ENCODE peak calls at places on chromosomes 6 and 20, in four cellular contexts. P, G, T and L are unnamed samples.

GRCh38 chr6:48472121-48472520 is 361.1 kb upstream of the PTCHD4 start:
- DNase-seq in T (no peak), G (no peak), P (no peak), L (no peak)

GRCh38 chr6:27761391-27761790 is 150.8 kb downstream of the OR2B2 start:
- DNase-seq in G (no peak), P (no peak), T (no peak), L (no peak)

GRCh38 chr6:33880104-33880678 is 76.4 kb upstream of the MLN start:
- DNase-seq in P (no peak), G (no peak), T (no peak), L (no peak)

GRCh38 chr20:37564388-37565133 is 36.9 kb upstream of the BLCAP start:
- DNase-seq in T (peak), P (peak), G (peak), L (peak)

GRCh38 chr6:32439708-32440214 is at the start of gene HLA-DRA:
- DNase-seq in G (peak), P (no peak), T (peak), L (peak)

GRCh38 chr6:16282370-16282769 is 44.0 kb downstream of the GMPR start:
- DNase-seq in G (no peak), P (no peak), T (no peak), L (no peak)

GRCh38 chr6:35687658-35688604 is 784 bp downstream of the FKBP5 start:
- DNase-seq in G (peak), P (peak), T (peak), L (peak)

GRCh38 chr6:25369043-25369442 is 89.9 kb downstream of the CARMIL1 start:
- DNase-seq in T (no peak), G (peak), P (peak), L (no peak)

GRCh38 chr6:136030131-136030530 is 178.6 kb downstream of the PDE7B start:
- DNase-seq in P (no peak), G (no peak), T (no peak), L (no peak)

GRCh38 chr6:22622390-22622789 is 53.0 kb downstream of the HDGFL1 start:
- DNase-seq in T (no peak), G (no peak), P (no peak), L (peak)

GRCh38 chr20:62832951-62833391 is 16.1 kb downstream of the COL9A3 start:
- DNase-seq in P (no peak), G (no peak), T (no peak), L (no peak)

GRCh38 chr20:59627298-59627697 is 23.0 kb downstream of the PHACTR3 start:
- DNase-seq in T (no peak), G (no peak), P (no peak), L (no peak)

GRCh38 chr20:10447028-10447427 is 11.9 kb downstream of the SLX4IP start:
- DNase-seq in T (peak), G (no peak), P (no peak), L (peak)

GRCh38 chr20:22524393-22525015 is 59.9 kb downstream of the FOXA2 start:
- DNase-seq in P (no peak), T (no peak), G (no peak), L (no peak)

GRCh38 chr6:22142931-22143330 is 153.9 kb downstream of the PRL start:
- DNase-seq in T (no peak), P (no peak), G (no peak), L (peak)

GRCh38 chr6:74480561-74480960 is 725.3 kb downstream of the COL12A1 start:
- DNase-seq in G (no peak), P (no peak), T (no peak), L (no peak)

GRCh38 chr6:137811121-137811911 is 55.7 kb upstream of the TNFAIP3 start:
- DNase-seq in G (peak), T (no peak), P (peak), L (peak)

GRCh38 chr6:803191-803977 is 110.4 kb upstream of the EXOC2 start:
- DNase-seq in G (no peak), T (no peak), P (no peak), L (no peak)

GRCh38 chr6:160462551-160463109 is 114.5 kb downstream of the SLC22A3 start:
- DNase-seq in T (no peak), P (no peak), G (no peak), L (peak)

GRCh38 chr6:101114703-101115102 is 233.6 kb upstream of the ASCC3 start:
- DNase-seq in P (no peak), T (peak), G (no peak), L (no peak)

GRCh38 chr6:43790031-43790430 is 20.0 kb downstream of the VEGFA start:
- DNase-seq in G (peak), T (no peak), P (peak), L (no peak)

GRCh38 chr6:112475083-112475482 is 128.0 kb downstream of the RFPL4B start:
- DNase-seq in T (no peak), P (no peak), G (no peak), L (no peak)

GRCh38 chr20:39025883-39026282 is 63.7 kb downstream of the DHX35 start:
- DNase-seq in P (no peak), G (no peak), T (no peak), L (no peak)

GRCh38 chr6:16205377-16206144 is 32.8 kb upstream of the GMPR start:
- DNase-seq in P (no peak), T (peak), G (peak), L (peak)

GRCh38 chr20:1804129-1804503 is 91.1 kb upstream of the SIRPA start:
- DNase-seq in P (no peak), T (no peak), G (no peak), L (no peak)

GRCh38 chr6:2196079-2196679 is 49.2 kb downstream of the GMDS start:
- DNase-seq in T (peak), G (no peak), P (no peak), L (peak)

GRCh38 chr6:13760948-13761347 is 49.3 kb upstream of the RANBP9 start:
- DNase-seq in T (no peak), P (no peak), G (no peak), L (no peak)
- H3K27ac ChIP-seq in T (no peak), P (peak), G (peak), L (no peak)

GRCh38 chr6:73391735-73392134 is 2.9 kb upstream of the DDX43 start:
- DNase-seq in T (no peak), P (no peak), G (no peak), L (no peak)

GRCh38 chr6:73395875-73396274 is 1.2 kb downstream of the DDX43 start:
- DNase-seq in G (no peak), T (no peak), P (no peak), L (no peak)

GRCh38 chr6:73389854-73390253 is 4.8 kb upstream of the DDX43 start:
- DNase-seq in G (no peak), T (no peak), P (no peak), L (no peak)

GRCh38 chr6:73393278-73393677 is 1.4 kb upstream of the DDX43 start:
- DNase-seq in T (no peak), P (no peak), G (no peak), L (no peak)

GRCh38 chr6:73394577-73395354 is at the start of gene DDX43:
- DNase-seq in G (peak), P (peak), T (no peak), L (peak)
- H3K4me3 ChIP-seq in G (peak), P (peak), T (no peak), L (peak)

GRCh38 chr6:142297996-142298753 is 3.6 kb upstream of the ADGRG6 start:
- DNase-seq in T (peak), P (no peak), G (no peak), L (peak)

GRCh38 chr6:142301421-142302391 is at the start of gene ADGRG6:
- DNase-seq in P (peak), T (peak), G (peak), L (peak)

GRCh38 chr6:142302427-142303190 is 802 bp downstream of the ADGRG6 start:
- DNase-seq in P (no peak), G (no peak), T (no peak), L (peak)

GRCh38 chr6:142300758-142301251 is 1.0 kb upstream of the ADGRG6 start:
- DNase-seq in T (peak), P (no peak), G (no peak), L (peak)

DNA sequence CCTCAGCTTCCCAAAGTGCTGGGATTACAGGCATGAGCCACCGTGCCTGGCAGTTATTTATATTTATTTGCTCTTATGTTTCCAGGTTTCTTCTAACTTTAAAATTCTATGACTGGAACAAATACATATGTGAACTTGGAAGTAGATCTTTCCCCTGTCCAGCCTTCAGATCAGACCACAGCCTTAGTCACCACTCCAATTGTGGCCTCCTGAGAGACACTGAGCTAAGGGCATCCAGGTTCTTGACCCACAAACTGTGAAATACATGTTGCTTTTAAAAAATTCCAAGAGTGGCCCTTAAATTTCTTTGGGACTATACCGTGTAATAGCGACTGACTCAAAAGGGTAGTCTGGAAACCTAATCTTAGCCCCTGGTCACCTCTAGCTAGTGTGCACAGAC is 1.5 kb upstream of the ADGRG6 start:
- DNase-seq in G (no peak), P (no peak), T (no peak), L (no peak)
- H3K27ac ChIP-seq in G (no peak), P (no peak), T (no peak), L (peak)

DNA sequence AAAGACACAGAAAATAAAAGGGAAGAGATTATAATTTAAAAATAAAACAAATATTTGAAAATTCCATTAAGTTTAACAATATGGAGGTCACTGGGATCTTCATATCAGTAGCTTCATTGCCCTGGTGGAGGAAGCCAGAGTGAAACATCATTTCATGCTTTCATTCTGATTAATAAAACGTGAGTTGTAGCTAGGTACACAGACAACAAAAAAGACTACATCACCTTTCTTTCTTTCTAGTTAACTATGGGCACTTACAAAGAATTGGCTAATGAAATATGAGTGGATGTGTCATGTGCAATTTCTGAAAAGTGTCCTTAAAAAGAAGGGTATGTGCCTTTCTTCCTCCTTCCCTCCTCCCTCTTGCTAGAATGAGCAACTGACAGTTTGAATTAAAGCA is 3.5 kb downstream of the SERAC1 start:
- DNase-seq in P (no peak), T (no peak), G (no peak), L (no peak)
- H3K4me3 ChIP-seq in P (no peak), T (no peak), G (no peak), L (no peak)

GRCh38 chr6:124961468-124961783 is 811 bp upstream of the RNF217 start:
- DNase-seq in G (no peak), T (no peak), P (no peak), L (no peak)

GRCh38 chr6:124962617-124963415 is 579 bp downstream of the RNF217 start:
- DNase-seq in T (peak), P (peak), G (peak), L (peak)

GRCh38 chr6:124958759-124959354 is 3.4 kb upstream of the RNF217 start:
- DNase-seq in T (peak), G (no peak), P (no peak), L (peak)

GRCh38 chr6:124961784-124962611 is at the start of gene RNF217:
- DNase-seq in G (peak), P (peak), T (peak), L (peak)

DNA sequence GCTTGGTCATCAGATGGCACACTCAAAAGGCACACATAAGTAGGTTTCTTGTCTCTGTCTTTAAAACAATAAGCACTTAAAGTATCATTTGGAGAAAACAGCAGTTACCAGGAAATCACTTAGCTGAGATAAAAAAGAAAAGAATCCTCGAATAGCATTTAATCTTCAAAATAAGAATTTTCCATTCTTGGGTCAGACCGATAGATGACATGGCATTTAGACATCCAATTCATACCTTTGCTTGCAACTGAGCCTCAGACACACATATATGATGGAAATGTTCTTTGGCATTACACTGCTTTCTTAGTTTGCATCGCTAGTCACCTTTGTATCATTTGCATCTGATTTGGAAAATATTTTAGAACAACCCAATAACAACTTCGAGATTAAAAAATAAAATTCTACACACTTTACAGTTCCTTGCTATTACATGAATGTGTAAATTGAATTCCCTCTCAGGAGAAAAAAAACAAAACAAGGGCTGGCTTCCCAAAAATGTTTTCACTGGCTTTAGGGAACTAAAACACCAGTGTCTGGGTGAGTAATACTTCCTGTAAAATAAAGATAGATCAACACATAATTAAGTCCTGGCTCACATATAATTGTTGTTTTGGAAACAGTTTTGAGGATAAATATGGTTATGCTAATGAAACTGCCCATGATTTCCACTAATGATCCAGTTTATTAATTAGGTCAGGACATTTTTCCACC is 1.3 kb upstream of the RNF217 start:
- DNase-seq in T (no peak), P (no peak), G (no peak), L (peak)
- H3K27ac ChIP-seq in T (peak), P (peak), G (peak), L (peak)

GRCh38 chr20:53942121-53942816 is 128.1 kb downstream of the BCAS1 start:
- DNase-seq in G (no peak), P (no peak), T (no peak), L (peak)

GRCh38 chr20:53940356-53940694 is 130.1 kb downstream of the BCAS1 start:
- DNase-seq in P (no peak), T (no peak), G (no peak), L (no peak)

GRCh38 chr20:53942973-53943372 is 127.4 kb downstream of the BCAS1 start:
- DNase-seq in G (no peak), T (no peak), P (no peak), L (no peak)

GRCh38 chr20:53940883-53941546 is 129.4 kb downstream of the BCAS1 start:
- DNase-seq in P (peak), G (no peak), T (no peak), L (peak)

GRCh38 chr20:53941680-53942079 is 128.7 kb downstream of the BCAS1 start:
- DNase-seq in G (no peak), T (no peak), P (no peak), L (no peak)
- H3K4me3 ChIP-seq in G (no peak), T (no peak), P (peak), L (no peak)

GRCh38 chr20:9441948-9442347 is 72.4 kb upstream of the LAMP5 start:
- DNase-seq in T (no peak), P (no peak), G (no peak), L (no peak)
- H3K27ac ChIP-seq in T (no peak), P (no peak), G (no peak), L (no peak)

GRCh38 chr20:20709858-20710257 is 2.6 kb downstream of the RALGAPA2 start:
- DNase-seq in T (no peak), P (no peak), G (no peak), L (peak)
- H3K4me3 ChIP-seq in T (peak), P (peak), G (no peak), L (peak)